ENCODE peak calls at places on chromosomes 5 and 9, in seven cellular contexts. T is H9, X is IMR-90, Y is mesendoderm, U is neuronal stem cell, J is mesenchymal stem cell, E is trophoblast cell. H is an unnamed sample.

GRCh38 chr9:14349818-14350333 is 35.9 kb upstream of the NFIB start:
- DNase-seq in T (no peak), X (no peak), Y (no peak), U (no peak), J (peak; percentile 28), E (no peak), H (no peak)

GRCh38 chr9:70888471-70888870 is 232.9 kb downstream of the TRPM3 start:
- DNase-seq in T (no peak), X (no peak), Y (no peak), U (no peak), J (no peak), E (no peak), H (no peak)

GRCh38 chr9:99109522-99109921 is 4.6 kb downstream of the TGFBR1 start:
- DNase-seq in T (no peak), X (peak; percentile 74), Y (no peak), U (no peak), J (peak; percentile 76), E (no peak), H (no peak)

GRCh38 chr5:399296-400281 is 43.4 kb upstream of the EXOC3 start:
- DNase-seq in T (peak; percentile 85), X (peak; percentile 98), Y (peak; percentile 88), U (peak; percentile 80), J (peak; percentile 99), E (peak; percentile 74), H (peak; percentile 82)

GRCh38 chr9:134621558-134622110 is 20.0 kb upstream of the COL5A1 start:
- DNase-seq in T (peak; percentile 5), X (no peak), Y (no peak), U (no peak), J (no peak), E (no peak), H (no peak)

GRCh38 chr5:59598547-59598874 is 295.0 kb downstream of the PDE4D start:
- DNase-seq in T (no peak), X (no peak), Y (no peak), U (no peak), J (no peak), E (no peak), H (no peak)

GRCh38 chr5:53407373-53407772 is 73.1 kb upstream of the FST start:
- DNase-seq in T (no peak), X (peak; percentile 93), Y (no peak), U (no peak), J (peak; percentile 81), E (no peak), H (no peak)

GRCh38 chr5:3659907-3660306 is 64.3 kb downstream of the IRX1 start:
- DNase-seq in T (no peak), X (peak; percentile 4), Y (no peak), U (no peak), J (no peak), E (no peak), H (no peak)

DNA sequence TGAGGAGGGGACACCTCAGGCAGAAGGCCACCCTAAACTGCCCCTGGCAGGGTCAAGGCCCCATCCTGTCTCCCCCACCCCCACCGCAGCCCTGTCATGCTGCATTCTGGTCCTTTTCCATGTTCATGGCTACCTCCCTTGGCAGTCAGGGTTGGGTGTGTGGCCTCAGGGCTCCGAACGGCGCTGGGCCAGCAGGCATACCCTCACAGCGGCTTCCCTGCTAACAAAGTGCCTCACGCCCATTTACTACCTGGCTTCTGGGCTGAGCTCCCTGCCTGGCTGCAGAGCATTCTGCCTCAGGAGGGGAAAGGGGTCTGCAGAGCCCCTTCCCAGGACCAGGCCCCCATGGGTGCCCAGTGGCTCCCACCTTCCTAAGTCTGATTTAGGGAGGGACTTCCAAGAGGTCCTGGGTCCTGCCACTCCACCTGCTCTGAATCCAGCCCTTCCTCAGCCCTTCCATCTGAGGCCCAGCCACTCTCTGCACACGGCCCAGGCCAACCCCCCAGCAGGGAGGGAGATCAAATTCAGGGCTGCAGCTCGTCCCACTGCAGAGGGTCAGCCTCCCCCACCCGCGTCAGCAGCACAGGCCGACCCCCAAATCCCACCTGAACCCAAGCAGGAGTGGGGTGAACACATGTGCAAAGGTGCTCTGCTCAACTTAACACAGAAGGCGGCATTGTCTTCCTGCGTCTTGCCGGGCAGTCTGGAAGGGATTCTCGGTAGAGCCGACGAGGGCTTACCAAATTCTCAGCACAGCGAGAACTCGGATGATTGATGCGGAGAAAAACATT is 115.9 kb upstream of the PHYKPL start:
- DNase-seq in T (no peak), X (no peak), Y (no peak), U (no peak), J (no peak), E (no peak), H (no peak)
- H2BK120ac ChIP-seq in T (no peak overlapping the region), X (no peak overlapping the region), Y (no peak overlapping the region), U (no peak overlapping the region), J (no peak overlapping the region), E (no peak overlapping the region), H (no peak overlapping the region)

DNA sequence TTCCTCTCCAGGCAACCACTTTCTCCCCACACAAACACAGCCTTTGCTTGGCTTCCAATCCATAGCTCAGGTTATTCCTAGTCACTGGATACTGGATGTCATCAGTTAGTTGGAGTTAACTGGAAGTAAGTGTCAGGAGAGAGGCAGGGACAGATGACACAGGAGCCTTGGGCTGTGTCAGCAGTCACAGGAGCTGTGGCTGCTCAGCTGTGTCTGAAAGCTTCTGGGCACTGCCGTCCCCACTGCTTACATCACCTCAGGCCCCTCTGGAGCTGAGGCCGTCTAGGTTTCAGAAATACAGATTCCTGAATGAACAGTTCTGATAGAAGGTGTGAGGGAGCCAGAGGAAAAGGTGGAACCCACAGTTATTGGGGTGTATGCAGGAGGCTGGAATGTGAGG is 17.3 kb upstream of the FAM240B start:
- DNase-seq in T (no peak), X (no peak), Y (no peak), U (no peak), J (no peak), E (no peak), H (no peak)
- H2BK120ac ChIP-seq in T (no peak overlapping the region), X (no peak overlapping the region), Y (no peak overlapping the region), U (no peak overlapping the region), J (no peak overlapping the region), E (no peak overlapping the region), H (no peak overlapping the region)

GRCh38 chr9:81618923-81619322 is 70.4 kb downstream of the TLE1 start:
- DNase-seq in T (no peak), X (no peak), Y (no peak), U (no peak), J (no peak), E (no peak), H (no peak)

GRCh38 chr9:81621785-81622243 is 67.5 kb downstream of the TLE1 start:
- DNase-seq in T (peak; percentile 50), X (no peak), Y (peak; percentile 46), U (peak; percentile 89), J (no peak), E (no peak), H (peak; percentile 55)

GRCh38 chr9:81619353-81620008 is 69.9 kb downstream of the TLE1 start:
- DNase-seq in T (no peak), X (peak; percentile 98), Y (no peak), U (no peak), J (peak; percentile 95), E (no peak), H (no peak)

GRCh38 chr9:81621111-81621510 is 68.2 kb downstream of the TLE1 start:
- DNase-seq in T (no peak), X (no peak), Y (no peak), U (peak; percentile 41), J (no peak), E (no peak), H (no peak)

DNA sequence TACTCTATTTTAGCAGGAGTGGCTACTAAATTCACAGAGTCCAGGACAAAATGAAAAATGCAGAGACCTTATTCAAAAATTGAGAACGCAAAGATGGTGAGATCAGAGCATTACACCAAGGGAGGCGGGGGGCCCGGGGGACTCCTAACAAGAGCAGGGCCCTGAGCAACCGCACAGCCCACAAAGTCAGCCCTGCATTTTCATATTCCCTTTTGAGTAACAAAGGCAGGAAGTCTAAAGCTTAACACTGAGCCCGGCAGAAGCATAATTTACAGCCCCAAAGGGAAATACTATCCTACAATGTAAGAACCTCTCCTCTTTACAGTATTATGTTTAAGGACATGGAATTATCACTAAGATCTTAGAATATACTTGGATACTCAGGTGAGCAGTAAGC is 69.3 kb downstream of the TLE1 start:
- DNase-seq in T (no peak), X (no peak), Y (no peak), U (no peak), J (no peak), E (no peak), H (no peak)
- H2BK120ac ChIP-seq in T (no peak overlapping the region), X (peak overlapping the region; percentile 56), Y (no peak overlapping the region), U (no peak overlapping the region), J (peak overlapping the region; percentile 42), E (no peak overlapping the region), H (no peak overlapping the region)

GRCh38 chr9:9674461-9674860 is 938.3 kb downstream of the PTPRD start:
- DNase-seq in T (no peak), X (no peak), Y (no peak), U (no peak), J (no peak), E (no peak), H (no peak)
- H2BK120ac ChIP-seq in T (no peak overlapping the region), X (no peak overlapping the region), Y (no peak overlapping the region), U (no peak overlapping the region), J (no peak overlapping the region), E (no peak overlapping the region), H (no peak overlapping the region)

GRCh38 chr5:36052542-36052941 is 14.1 kb downstream of the UGT3A2 start:
- DNase-seq in T (no peak), X (no peak), Y (no peak), U (no peak), J (no peak), E (no peak), H (no peak)
- H2BK120ac ChIP-seq in T (no peak overlapping the region), X (no peak overlapping the region), Y (no peak overlapping the region), U (no peak overlapping the region), J (no peak overlapping the region), E (no peak overlapping the region), H (no peak overlapping the region)

DNA sequence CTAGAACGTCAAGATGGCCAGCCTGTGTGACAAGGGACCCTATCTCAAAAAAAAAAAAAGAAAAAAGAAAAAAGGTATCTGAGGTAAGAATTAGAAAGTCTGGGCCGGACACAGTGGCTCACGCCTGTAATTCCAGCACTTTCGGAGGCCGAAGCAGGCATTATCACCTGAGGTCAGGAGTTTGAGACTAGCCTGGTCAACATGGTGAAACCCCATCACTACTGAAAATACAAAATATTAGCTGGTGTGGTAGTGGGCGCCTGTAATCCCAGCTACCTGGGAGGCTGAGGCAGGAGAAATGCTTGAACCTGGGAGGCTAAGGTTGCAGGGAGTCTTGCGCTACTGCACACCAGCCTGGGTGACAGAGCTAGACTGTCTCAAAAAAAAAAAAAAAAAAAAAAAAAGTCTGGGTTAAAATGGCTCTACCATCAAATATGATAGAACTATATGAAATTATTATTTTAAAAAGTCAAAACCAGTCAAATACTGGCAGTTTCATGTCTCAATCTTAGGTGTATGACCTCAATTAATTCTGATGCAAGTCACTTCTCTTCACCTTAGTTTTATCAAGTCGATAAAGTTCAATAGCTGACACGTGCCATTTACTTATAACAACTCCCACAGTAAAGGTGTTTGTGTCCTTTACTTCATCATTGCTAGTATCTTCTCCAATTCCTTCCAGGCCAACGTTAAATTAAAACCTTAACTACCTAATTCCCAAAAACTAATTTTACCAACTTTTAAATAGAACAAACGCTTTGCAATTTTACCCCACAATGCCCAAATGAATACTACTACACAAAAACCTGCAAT is 1.1 kb downstream of the RPS23 start:
- DNase-seq in T (no peak), X (no peak), Y (no peak), U (no peak), J (no peak), E (no peak), H (no peak)
- H2BK120ac ChIP-seq in T (no peak overlapping the region), X (no peak overlapping the region), Y (no peak overlapping the region), U (no peak overlapping the region), J (no peak overlapping the region), E (no peak overlapping the region), H (no peak overlapping the region)

GRCh38 chr5:45062044-45062443 is 253.3 kb downstream of the MRPS30 start:
- DNase-seq in T (no peak), X (no peak), Y (no peak), U (no peak), J (no peak), E (no peak), H (no peak)

GRCh38 chr5:45057564-45057963 is 248.8 kb downstream of the MRPS30 start:
- DNase-seq in T (no peak), X (no peak), Y (no peak), U (no peak), J (no peak), E (no peak), H (no peak)

GRCh38 chr5:45060686-45061085 is 251.9 kb downstream of the MRPS30 start:
- DNase-seq in T (no peak), X (no peak), Y (peak; percentile 63), U (no peak), J (no peak), E (no peak), H (no peak)
- H2BK120ac ChIP-seq in T (no peak overlapping the region), X (no peak overlapping the region), Y (no peak overlapping the region), U (no peak overlapping the region), J (no peak overlapping the region), E (no peak overlapping the region), H (no peak overlapping the region)

H was measured in H1.